ENCODE peak calls at places on chromosomes 13 and 19, in nine cellular contexts. K is central memory CD4-positive, alpha-beta T cell; X is T-helper 1 cell; F is HEK293T; B is Panc1; T is stimulated activated CD8-positive, alpha-beta memory T cell treated with anti-CD3 and anti-CD28 coated beads, Interleukin-15, amount 100 ng/mL, for 24 hours; S is NCI-H2029; Q is amygdala; H is T-cell. V is an unnamed sample.

GRCh38 chr13:110648848-110649421 is 33.6 kb downstream of the NAXD start:
- DNase-seq in K (no peak), X (no peak), F (no peak), B (no peak), T (no peak), S (no peak), Q (no peak), H (no peak), V (no peak)

GRCh38 chr13:80783926-80784325 is 443.0 kb upstream of the SPRY2 start:
- DNase-seq in K (no peak), X (no peak), F (no peak), B (no peak), T (no peak), S (no peak), Q (no peak), H (no peak), V (no peak)

GRCh38 chr13:32153056-32153455 is 121.5 kb downstream of the FRY start:
- DNase-seq in K (no peak), X (no peak), F (no peak), B (no peak), T (no peak), S (no peak), Q (no peak), H (no peak), V (no peak)

GRCh38 chr19:10408511-10409291 is 5.4 kb upstream of the CDC37 start:
- DNase-seq in K (peak), X (peak), F (no peak), B (no peak), T (no peak), S (no peak), Q (peak), H (peak), V (no peak)

GRCh38 chr13:95261956-95262355 is 39.3 kb downstream of the ABCC4 start:
- DNase-seq in K (no peak), X (no peak), F (no peak), B (no peak), T (no peak), S (no peak), Q (no peak), H (no peak), V (no peak)

GRCh38 chr13:67619987-67620386 is 389.9 kb upstream of the PCDH9 start:
- DNase-seq in K (no peak), X (no peak), F (no peak), B (no peak), T (no peak), S (no peak), Q (no peak), H (no peak), V (no peak)

GRCh38 chr13:76799696-76800095 is 86.5 kb downstream of the KCTD12 start:
- DNase-seq in K (no peak), X (no peak), F (no peak), B (no peak), T (no peak), S (peak), Q (no peak), H (no peak), V (no peak)

GRCh38 chr13:28161370-28161769 is 23.0 kb downstream of the PAN3 start:
- DNase-seq in K (no peak), X (no peak), F (no peak), B (no peak), T (no peak), S (no peak), Q (no peak), H (no peak), V (no peak)

GRCh38 chr13:49498211-49498610 is 2.5 kb downstream of the PHF11 start:
- DNase-seq in K (peak), X (no peak), F (no peak), B (no peak), T (no peak), S (no peak), Q (no peak), H (no peak), V (no peak)

GRCh38 chr13:113052971-113053370 is 52.6 kb upstream of the F7 start:
- DNase-seq in K (no peak), X (no peak), F (no peak), B (no peak), T (no peak), S (no peak), Q (no peak), H (no peak), V (no peak)

GRCh38 chr13:44989071-44989889 is at the start of the genes GPALPP1 and NUFIP1:
- DNase-seq in K (peak), X (peak), F (peak), B (peak), T (peak), S (peak), Q (peak), H (peak), V (peak)

GRCh38 chr13:43805071-43805468 is 18.3 kb upstream of the ENOX1 start:
- DNase-seq in K (no peak), X (no peak), F (no peak), B (peak), T (no peak), S (no peak), Q (peak), H (no peak), V (no peak)

GRCh38 chr13:94710881-94711560 is 1.3 kb downstream of the SOX21 start:
- DNase-seq in K (no peak), X (no peak), F (peak), B (no peak), T (no peak), S (no peak), Q (no peak), H (no peak), V (no peak)

GRCh38 chr13:110479648-110480047 is 81.9 kb downstream of the RAB20 start:
- DNase-seq in K (no peak), X (no peak), F (no peak), B (no peak), T (no peak), S (no peak), Q (no peak), H (no peak), V (no peak)

GRCh38 chr13:51726446-51727185 is 77.3 kb downstream of the DHRS12 start:
- DNase-seq in K (no peak), X (no peak), F (no peak), B (no peak), T (no peak), S (no peak), Q (no peak), H (no peak), V (no peak)

GRCh38 chr19:46515879-46516350 is 20.2 kb upstream of the PNMA8B start:
- DNase-seq in K (peak), X (no peak), F (peak), B (no peak), T (no peak), S (peak), Q (no peak), H (peak), V (no peak)

GRCh38 chr19:29617336-29618266 is 11.5 kb downstream of the POP4 start:
- DNase-seq in K (no peak), X (no peak), F (no peak), B (no peak), T (no peak), S (no peak), Q (no peak), H (no peak), V (no peak)

GRCh38 chr19:44984005-44984404 is 17.3 kb upstream of the RELB start:
- DNase-seq in K (no peak), X (no peak), F (no peak), B (no peak), T (no peak), S (no peak), Q (no peak), H (no peak), V (no peak)

GRCh38 chr19:3289971-3290569 is 65.6 kb downstream of the CELF5 start:
- DNase-seq in K (no peak), X (no peak), F (peak), B (no peak), T (no peak), S (no peak), Q (no peak), H (no peak), V (no peak)

GRCh38 chr13:114275309-114275708 is 6.1 kb upstream of the UPF3A start:
- DNase-seq in K (no peak), X (no peak), F (no peak), B (no peak), T (no peak), S (no peak), Q (no peak), H (no peak), V (no peak)

GRCh38 chr13:80217614-80218456 is 123.1 kb downstream of the SPRY2 start:
- DNase-seq in K (no peak), X (no peak), F (no peak), B (no peak), T (no peak), S (no peak), Q (no peak), H (no peak), V (no peak)

GRCh38 chr13:27797228-27797624 is 4.9 kb downstream of the GSX1 start:
- DNase-seq in K (no peak), X (no peak), F (no peak), B (no peak), T (no peak), S (no peak), Q (no peak), H (no peak), V (no peak)

GRCh38 chr19:17136026-17136425 is 60.4 kb downstream of the MYO9B start:
- DNase-seq in K (no peak), X (no peak), F (no peak), B (no peak), T (no peak), S (no peak), Q (no peak), H (no peak), V (no peak)

GRCh38 chr19:4061178-4061682 is 5.5 kb downstream of the ZBTB7A start:
- DNase-seq in K (peak), X (peak), F (no peak), B (no peak), T (no peak), S (peak), Q (no peak), H (peak), V (peak)

GRCh38 chr13:21326155-21327030 is 132.7 kb downstream of the ZDHHC20 start:
- DNase-seq in K (no peak), X (no peak), F (no peak), B (no peak), T (no peak), S (no peak), Q (peak), H (no peak), V (no peak)

GRCh38 chr13:94641432-94641941 is 39.8 kb downstream of the GPR180 start:
- DNase-seq in K (no peak), X (no peak), F (no peak), B (no peak), T (no peak), S (peak), Q (no peak), H (no peak), V (no peak)

V was measured in activated CD4-positive, alpha-beta T cell treated with anti-CD3 and anti-CD28 coated beads, Interleukin-2, amount 50 U/mL, for 1 hour.